ENCODE peak calls at places on chromosome 1, in five cellular contexts. One of them, this sample, is unnamed.

GRCh38 chr1:215273838-215274516 is 191.4 kb downstream of the KCNK2 start:
- DNase-seq in caudate nucleus: no peak
- DNase-seq in Panc1: no peak
- DNase-seq in neuronal stem cell: no peak
- DNase-seq in psoas muscle: no peak
- DNase-seq in this sample: no peak

GRCh38 chr1:117631761-117632160 is 25.9 kb downstream of the TENT5C start:
- DNase-seq in psoas muscle: no peak
- DNase-seq in neuronal stem cell: no peak
- DNase-seq in caudate nucleus: no peak
- DNase-seq in Panc1: no peak
- DNase-seq in this sample: no peak

GRCh38 chr1:34190692-34191091 is 14.0 kb downstream of the C1orf94 start:
- DNase-seq in psoas muscle: no peak
- DNase-seq in Panc1: no peak
- DNase-seq in caudate nucleus: no peak
- DNase-seq in neuronal stem cell: no peak
- DNase-seq in this sample: no peak

GRCh38 chr1:85015826-85016225 is 18.9 kb upstream of the MCOLN2 start:
- DNase-seq in caudate nucleus: no peak
- DNase-seq in psoas muscle: no peak
- DNase-seq in Panc1: no peak
- DNase-seq in neuronal stem cell: no peak
- DNase-seq in this sample: no peak

GRCh38 chr1:46622341-46622740 is 5.7 kb upstream of the MOB3C start:
- DNase-seq in caudate nucleus: no peak
- DNase-seq in Panc1: no peak
- DNase-seq in neuronal stem cell: no peak
- DNase-seq in psoas muscle: no peak
- DNase-seq in this sample: no peak

GRCh38 chr1:10626011-10626731 is 151.4 kb downstream of the PEX14 start:
- DNase-seq in Panc1: no peak
- DNase-seq in neuronal stem cell: no peak
- DNase-seq in psoas muscle: peak; percentile 39
- DNase-seq in caudate nucleus: no peak
- DNase-seq in this sample: no peak

GRCh38 chr1:88029142-88029541 is 654.9 kb upstream of the PKN2 start:
- DNase-seq in caudate nucleus: no peak
- DNase-seq in neuronal stem cell: no peak
- DNase-seq in Panc1: no peak
- DNase-seq in psoas muscle: no peak
- DNase-seq in this sample: no peak

GRCh38 chr1:235532350-235532749 is 28.1 kb upstream of the B3GALNT2 start:
- DNase-seq in psoas muscle: no peak
- DNase-seq in Panc1: no peak
- DNase-seq in neuronal stem cell: no peak
- DNase-seq in caudate nucleus: no peak
- DNase-seq in this sample: no peak

GRCh38 chr1:226674892-226675719 is 64.0 kb downstream of the ITPKB start:
- DNase-seq in psoas muscle: peak; percentile 75
- DNase-seq in neuronal stem cell: no peak
- DNase-seq in caudate nucleus: no peak
- DNase-seq in Panc1: no peak
- DNase-seq in this sample: peak; percentile 71

GRCh38 chr1:234755449-234755863 is 145.5 kb upstream of the IRF2BP2 start:
- DNase-seq in caudate nucleus: peak; percentile 38
- DNase-seq in neuronal stem cell: no peak
- DNase-seq in psoas muscle: peak; percentile 88
- DNase-seq in Panc1: no peak
- DNase-seq in this sample: peak; percentile 82

GRCh38 chr1:235206533-235207201 is 45.6 kb upstream of the RBM34 start:
- DNase-seq in caudate nucleus: no peak
- DNase-seq in Panc1: no peak
- DNase-seq in neuronal stem cell: no peak
- DNase-seq in psoas muscle: no peak
- DNase-seq in this sample: no peak

GRCh38 chr1:10738125-10738746 is 58.2 kb downstream of the CASZ1 start:
- DNase-seq in psoas muscle: no peak
- DNase-seq in caudate nucleus: no peak
- DNase-seq in Panc1: no peak
- DNase-seq in neuronal stem cell: no peak
- DNase-seq in this sample: no peak

GRCh38 chr1:247113094-247113497 is 8.9 kb upstream of the ZNF669 start:
- DNase-seq in Panc1: no peak
- DNase-seq in neuronal stem cell: no peak
- DNase-seq in caudate nucleus: no peak
- DNase-seq in psoas muscle: no peak
- DNase-seq in this sample: no peak

GRCh38 chr1:78101514-78101913 is 55.7 kb downstream of the GIPC2 start:
- DNase-seq in neuronal stem cell: no peak
- DNase-seq in Panc1: no peak
- DNase-seq in psoas muscle: no peak
- DNase-seq in caudate nucleus: no peak
- DNase-seq in this sample: no peak

GRCh38 chr1:49864597-49864996 is 159.2 kb downstream of the AGBL4 start:
- DNase-seq in neuronal stem cell: no peak
- DNase-seq in Panc1: no peak
- DNase-seq in caudate nucleus: no peak
- DNase-seq in psoas muscle: no peak
- DNase-seq in this sample: no peak

GRCh38 chr1:232218955-232219865 is 410.7 kb downstream of the SIPA1L2 start:
- DNase-seq in psoas muscle: no peak
- DNase-seq in caudate nucleus: no peak
- DNase-seq in Panc1: no peak
- DNase-seq in neuronal stem cell: no peak
- DNase-seq in this sample: no peak

GRCh38 chr1:38185913-38186312 is 139.3 kb upstream of the POU3F1 start:
- DNase-seq in caudate nucleus: no peak
- DNase-seq in neuronal stem cell: no peak
- DNase-seq in Panc1: no peak
- DNase-seq in psoas muscle: no peak
- DNase-seq in this sample: no peak

GRCh38 chr1:182337736-182338571 is 53.6 kb downstream of the GLUL start:
- DNase-seq in caudate nucleus: no peak
- DNase-seq in psoas muscle: peak; percentile 69
- DNase-seq in Panc1: no peak
- DNase-seq in neuronal stem cell: no peak
- DNase-seq in this sample: no peak

GRCh38 chr1:164713446-164714204 is 154.6 kb downstream of the PBX1 start:
- DNase-seq in Panc1: no peak
- DNase-seq in neuronal stem cell: no peak
- DNase-seq in caudate nucleus: no peak
- DNase-seq in psoas muscle: no peak
- DNase-seq in this sample: no peak

GRCh38 chr1:237677979-237678378 is 212.7 kb downstream of the ZP4 start:
- DNase-seq in Panc1: peak; percentile 15
- DNase-seq in psoas muscle: no peak
- DNase-seq in caudate nucleus: no peak
- DNase-seq in neuronal stem cell: no peak
- DNase-seq in this sample: no peak

GRCh38 chr1:1908506-1908791 is 6.6 kb upstream of the CALML6 start:
- DNase-seq in Panc1: no peak
- DNase-seq in neuronal stem cell: no peak
- DNase-seq in caudate nucleus: no peak
- DNase-seq in psoas muscle: peak; percentile 70
- DNase-seq in this sample: no peak

GRCh38 chr1:216731562-216731961 is 8.3 kb upstream of the ESRRG start:
- DNase-seq in neuronal stem cell: no peak
- DNase-seq in psoas muscle: no peak
- DNase-seq in Panc1: no peak
- DNase-seq in caudate nucleus: no peak
- DNase-seq in this sample: no peak

GRCh38 chr1:16187748-16188401 is 24.6 kb downstream of the ARHGEF19 start:
- DNase-seq in Panc1: peak; percentile 86
- DNase-seq in caudate nucleus: peak; percentile 30
- DNase-seq in psoas muscle: peak; percentile 81
- DNase-seq in neuronal stem cell: no peak
- DNase-seq in this sample: peak; percentile 92

GRCh38 chr1:45615885-45616284 is 8.0 kb downstream of the CCDC17 start:
- DNase-seq in neuronal stem cell: no peak
- DNase-seq in psoas muscle: no peak
- DNase-seq in caudate nucleus: no peak
- DNase-seq in Panc1: no peak
- DNase-seq in this sample: no peak

GRCh38 chr1:163202833-163203451 is at the start of gene RGS5:
- DNase-seq in neuronal stem cell: peak; percentile 65
- DNase-seq in caudate nucleus: no peak
- DNase-seq in psoas muscle: no peak
- DNase-seq in Panc1: no peak
- DNase-seq in this sample: no peak

GRCh38 chr1:151520359-151520758 is 9.2 kb downstream of the CGN start:
- DNase-seq in Panc1: no peak
- DNase-seq in caudate nucleus: no peak
- DNase-seq in neuronal stem cell: no peak
- DNase-seq in psoas muscle: no peak
- DNase-seq in this sample: no peak

GRCh38 chr1:66069976-66070375 is 277.3 kb downstream of the PDE4B start:
- DNase-seq in caudate nucleus: no peak
- DNase-seq in psoas muscle: no peak
- DNase-seq in neuronal stem cell: no peak
- DNase-seq in Panc1: no peak
- DNase-seq in this sample: no peak

GRCh38 chr1:75548721-75549480 is 62.0 kb downstream of the SLC44A5 start:
- DNase-seq in Panc1: no peak
- DNase-seq in psoas muscle: no peak
- DNase-seq in neuronal stem cell: no peak
- DNase-seq in caudate nucleus: no peak
- DNase-seq in this sample: no peak

GRCh38 chr1:40984066-40984465 is 4.6 kb downstream of the CTPS1 start:
- DNase-seq in psoas muscle: no peak
- DNase-seq in neuronal stem cell: no peak
- DNase-seq in Panc1: no peak
- DNase-seq in caudate nucleus: no peak
- DNase-seq in this sample: no peak
- H3K27ac ChIP-seq in psoas muscle: no peak overlapping the region
- H3K27ac ChIP-seq in neuronal stem cell: no peak overlapping the region
- H3K27ac ChIP-seq in Panc1: peak overlapping the region; percentile 15
- H3K27ac ChIP-seq in caudate nucleus: no peak overlapping the region
- H3K27ac ChIP-seq in this sample: no peak overlapping the region

GRCh38 chr1:25880518-25880917 is 5.0 kb upstream of the PAQR7 start:
- DNase-seq in psoas muscle: peak; percentile 12
- DNase-seq in caudate nucleus: no peak
- DNase-seq in Panc1: no peak
- DNase-seq in neuronal stem cell: no peak
- DNase-seq in this sample: no peak

GRCh38 chr1:25877155-25877554 is 1.6 kb upstream of the PAQR7 start:
- DNase-seq in neuronal stem cell: no peak
- DNase-seq in Panc1: no peak
- DNase-seq in caudate nucleus: no peak
- DNase-seq in psoas muscle: peak; percentile 4
- DNase-seq in this sample: no peak

GRCh38 chr1:25878690-25879089 is 3.2 kb upstream of the PAQR7 start:
- DNase-seq in caudate nucleus: no peak
- DNase-seq in neuronal stem cell: no peak
- DNase-seq in Panc1: no peak
- DNase-seq in psoas muscle: peak; percentile 32
- DNase-seq in this sample: no peak

GRCh38 chr1:25881266-25881665 is 5.8 kb upstream of the PAQR7 start:
- DNase-seq in Panc1: no peak
- DNase-seq in caudate nucleus: no peak
- DNase-seq in neuronal stem cell: no peak
- DNase-seq in psoas muscle: peak; percentile 46
- DNase-seq in this sample: no peak

DNA sequence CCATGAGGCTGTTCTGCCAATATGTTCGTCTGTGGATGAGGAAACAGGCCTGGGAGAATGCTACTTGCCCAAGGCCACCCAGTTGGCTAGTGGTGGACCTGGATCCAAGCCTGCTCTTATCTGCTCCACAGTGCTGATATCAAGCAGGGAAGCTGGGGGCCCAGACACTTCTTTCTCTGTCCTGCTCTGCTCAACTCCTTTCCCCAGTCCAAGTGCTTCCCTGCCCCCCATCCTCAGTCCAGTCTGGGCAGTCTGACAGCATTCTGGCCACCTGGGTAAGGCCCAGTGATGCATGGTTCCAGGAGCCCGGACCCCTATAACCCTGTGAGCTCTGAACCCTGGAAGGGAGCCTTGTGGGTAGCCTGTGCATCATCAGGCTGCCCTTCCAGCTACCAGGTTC is 4.2 kb upstream of the PAQR7 start:
- DNase-seq in neuronal stem cell: no peak
- DNase-seq in psoas muscle: peak; percentile 19
- DNase-seq in Panc1: no peak
- DNase-seq in caudate nucleus: no peak
- DNase-seq in this sample: no peak
- H3K27ac ChIP-seq in neuronal stem cell: no peak overlapping the region
- H3K27ac ChIP-seq in psoas muscle: no peak overlapping the region
- H3K27ac ChIP-seq in Panc1: peak overlapping the region; percentile 6
- H3K27ac ChIP-seq in caudate nucleus: no peak overlapping the region
- H3K27ac ChIP-seq in this sample: no peak overlapping the region

DNA sequence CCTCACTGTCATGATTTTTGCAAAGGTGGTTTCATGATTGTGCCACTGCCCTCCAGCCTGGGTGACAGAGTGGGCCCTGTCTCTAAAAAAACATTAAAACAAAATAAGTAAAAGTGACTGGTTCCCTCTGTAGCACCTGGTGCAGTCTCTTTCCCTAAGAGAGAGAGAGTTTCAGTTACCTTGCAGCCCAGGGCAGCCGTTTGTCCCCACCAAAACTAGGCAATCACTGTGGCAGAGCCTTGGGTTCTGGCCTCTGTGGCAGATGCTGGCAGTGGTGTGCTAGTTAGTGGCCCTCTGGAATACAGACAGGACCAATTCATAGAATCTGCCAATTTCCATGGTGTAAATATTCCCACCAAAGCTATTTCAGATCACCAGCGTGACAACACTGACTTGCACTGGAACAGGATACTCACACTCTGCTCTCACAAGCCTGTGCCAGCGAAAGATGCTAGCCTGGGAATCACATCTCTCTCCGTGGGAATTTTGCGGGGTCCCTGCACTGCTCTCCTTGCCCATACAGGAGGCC is 108.7 kb downstream of the TLR5 start:
- DNase-seq in neuronal stem cell: no peak
- DNase-seq in Panc1: no peak
- DNase-seq in caudate nucleus: no peak
- DNase-seq in psoas muscle: no peak
- DNase-seq in this sample: no peak
- H3K27ac ChIP-seq in neuronal stem cell: no peak overlapping the region
- H3K27ac ChIP-seq in Panc1: no peak overlapping the region
- H3K27ac ChIP-seq in caudate nucleus: no peak overlapping the region
- H3K27ac ChIP-seq in psoas muscle: no peak overlapping the region
- H3K27ac ChIP-seq in this sample: no peak overlapping the region

GRCh38 chr1:26409191-26409751 is 1.3 kb upstream of the LIN28A start:
- DNase-seq in caudate nucleus: no peak
- DNase-seq in neuronal stem cell: peak; percentile 91
- DNase-seq in psoas muscle: no peak
- DNase-seq in Panc1: no peak
- DNase-seq in this sample: no peak

GRCh38 chr1:26410706-26411623 is at the start of gene LIN28A:
- DNase-seq in neuronal stem cell: no peak
- DNase-seq in caudate nucleus: no peak
- DNase-seq in Panc1: no peak
- DNase-seq in psoas muscle: no peak
- DNase-seq in this sample: no peak

GRCh38 chr1:26411624-26412074 is 1.0 kb downstream of the LIN28A start:
- DNase-seq in neuronal stem cell: no peak
- DNase-seq in psoas muscle: no peak
- DNase-seq in caudate nucleus: no peak
- DNase-seq in Panc1: no peak
- DNase-seq in this sample: peak; percentile 32

GRCh38 chr1:26412180-26412840 is 1.7 kb downstream of the LIN28A start:
- DNase-seq in caudate nucleus: no peak
- DNase-seq in Panc1: no peak
- DNase-seq in neuronal stem cell: peak; percentile 86
- DNase-seq in psoas muscle: no peak
- DNase-seq in this sample: no peak

GRCh38 chr1:26413031-26413430 is 2.4 kb downstream of the LIN28A start:
- DNase-seq in Panc1: no peak
- DNase-seq in psoas muscle: no peak
- DNase-seq in caudate nucleus: no peak
- DNase-seq in neuronal stem cell: no peak
- DNase-seq in this sample: no peak
- H3K27ac ChIP-seq in Panc1: no peak overlapping the region
- H3K27ac ChIP-seq in psoas muscle: no peak overlapping the region
- H3K27ac ChIP-seq in caudate nucleus: no peak overlapping the region
- H3K27ac ChIP-seq in neuronal stem cell: peak overlapping the region; percentile 94
- H3K27ac ChIP-seq in this sample: no peak overlapping the region